ENCODE peak calls at places on chromosomes 13 and 19, in six cellular contexts. Y is Caco-2, N is endodermal cell, Z is colonic mucosa, D is heart left ventricle, O is body of pancreas. L is an unnamed sample.

GRCh38 chr13:99686944-99687382 is 185.7 kb downstream of the TM9SF2 start:
- DNase-seq in O (no peak), Z (peak), N (peak), Y (peak), D (no peak), L (no peak)

GRCh38 chr13:28531195-28531955 is 36.4 kb upstream of the FLT1 start:
- DNase-seq in Y (peak), N (peak), D (peak), O (peak), Z (peak), L (no peak)

GRCh38 chr19:57708641-57709354 is at the start of gene ZNF154:
- DNase-seq in Z (peak), O (peak), Y (no peak), D (peak), N (peak), L (no peak)

GRCh38 chr13:29859971-29860370 is 9.6 kb upstream of the UBL3 start:
- DNase-seq in Z (no peak), O (no peak), D (no peak), N (no peak), Y (no peak), L (peak)

GRCh38 chr19:55486971-55487883 is 1.0 kb upstream of the SSC5D start:
- DNase-seq in O (no peak), Z (peak), N (peak), D (peak), Y (no peak), L (peak)

GRCh38 chr19:1568320-1569019 is at the start of gene MEX3D:
- DNase-seq in Y (peak), Z (peak), N (peak), D (peak), O (peak), L (peak)

GRCh38 chr19:30087381-30088138 is 145.5 kb downstream of the URI1 start:
- DNase-seq in N (no peak), Z (no peak), O (no peak), Y (no peak), D (no peak), L (no peak)

GRCh38 chr19:32201661-32202060 is 143.7 kb upstream of the ZNF507 start:
- DNase-seq in O (no peak), Z (no peak), N (no peak), D (no peak), Y (no peak), L (no peak)

GRCh38 chr19:54905411-54905810 is 537 bp upstream of the NCR1 start:
- DNase-seq in Z (no peak), N (no peak), D (no peak), O (no peak), Y (no peak), L (no peak)

GRCh38 chr19:55172741-55173140 is 6.3 kb upstream of the DNAAF3 start:
- DNase-seq in Y (no peak), D (no peak), O (no peak), N (peak), Z (no peak), L (no peak)

GRCh38 chr13:51330741-51331140 is 8.8 kb upstream of the SERPINE3 start:
- DNase-seq in O (no peak), N (no peak), D (no peak), Z (no peak), Y (no peak), L (peak)

GRCh38 chr19:33868821-33869412 is 72.2 kb downstream of the KCTD15 start:
- DNase-seq in D (peak), N (peak), O (peak), Y (peak), Z (no peak), L (no peak)

GRCh38 chr19:51256053-51256682 is 5.3 kb downstream of the SIGLECL1 start:
- DNase-seq in Y (no peak), O (no peak), N (peak), D (no peak), Z (no peak), L (no peak)

GRCh38 chr13:109691689-109692088 is 94.7 kb downstream of the IRS2 start:
- DNase-seq in Y (no peak), Z (no peak), N (no peak), D (no peak), O (no peak), L (no peak)

GRCh38 chr13:60152114-60152513 is 11.6 kb downstream of the DIAPH3 start:
- DNase-seq in N (no peak), D (no peak), O (no peak), Y (no peak), Z (no peak), L (no peak)

GRCh38 chr13:26423634-26424033 is 133.8 kb upstream of the WASF3 start:
- DNase-seq in Z (no peak), N (no peak), O (peak), Y (no peak), D (peak), L (no peak)

GRCh38 chr19:29645911-29646310 is 19.4 kb upstream of the PLEKHF1 start:
- DNase-seq in N (no peak), Y (no peak), O (peak), D (peak), Z (no peak), L (peak)

GRCh38 chr19:6963937-6964336 is 57.3 kb downstream of the MBD3L2B start:
- DNase-seq in O (peak), N (peak), Y (no peak), Z (no peak), D (no peak), L (peak)

GRCh38 chr13:60431108-60431700 is 34.2 kb downstream of the TDRD3 start:
- DNase-seq in Z (no peak), O (no peak), D (no peak), Y (peak), N (no peak), L (peak)

GRCh38 chr13:61709258-61709657 is 293.6 kb upstream of the PCDH20 start:
- DNase-seq in D (no peak), O (no peak), Y (no peak), N (no peak), Z (no peak), L (no peak)

GRCh38 chr19:38264486-38265212 is at the start of gene SPINT2:
- DNase-seq in Z (no peak), O (peak), N (peak), Y (no peak), D (no peak), L (no peak)

GRCh38 chr19:17718988-17719711 is at the start of gene MAP1S:
- DNase-seq in Y (peak), N (peak), O (peak), Z (peak), D (peak), L (peak)

DNA sequence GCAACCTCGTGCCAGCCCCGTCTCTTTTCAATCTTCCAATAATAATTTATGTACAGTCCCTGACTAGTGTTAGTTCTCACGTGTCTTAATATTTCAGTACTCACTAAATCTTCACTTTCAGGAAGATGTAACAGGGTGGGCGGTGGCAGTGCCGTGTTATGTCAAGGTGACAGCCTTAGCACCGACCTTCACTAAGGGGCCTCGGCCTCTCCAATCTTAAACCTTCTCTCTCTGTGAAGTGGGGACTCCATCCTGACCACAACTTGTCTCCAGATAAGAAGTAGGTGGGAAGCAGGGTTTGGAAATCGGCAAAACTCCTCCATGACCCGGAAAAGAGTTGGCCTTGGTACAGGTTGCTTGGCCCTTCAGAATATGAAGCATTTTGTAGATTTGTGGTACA is 1.8 kb downstream of the RPS19 start:
- DNase-seq in O (no peak), D (no peak), N (no peak), Z (no peak), Y (no peak), L (no peak)
- H3K4me3 ChIP-seq in O (no peak), D (no peak), N (peak), Z (peak), Y (no peak), L (peak)

GRCh38 chr13:112904436-112904960 is 64.5 kb upstream of the MCF2L start:
- DNase-seq in Y (no peak), N (peak), Z (no peak), O (no peak), D (no peak), L (no peak)
- H3K4me3 ChIP-seq in Y (no peak), N (no peak), Z (no peak), O (no peak), D (no peak), L (no peak)

GRCh38 chr13:67134322-67135129 is 95.6 kb downstream of the PCDH9 start:
- DNase-seq in Y (no peak), N (no peak), O (no peak), Z (no peak), D (no peak), L (no peak)
- H3K4me3 ChIP-seq in Y (no peak), N (no peak), O (no peak), Z (no peak), D (peak), L (no peak)

DNA sequence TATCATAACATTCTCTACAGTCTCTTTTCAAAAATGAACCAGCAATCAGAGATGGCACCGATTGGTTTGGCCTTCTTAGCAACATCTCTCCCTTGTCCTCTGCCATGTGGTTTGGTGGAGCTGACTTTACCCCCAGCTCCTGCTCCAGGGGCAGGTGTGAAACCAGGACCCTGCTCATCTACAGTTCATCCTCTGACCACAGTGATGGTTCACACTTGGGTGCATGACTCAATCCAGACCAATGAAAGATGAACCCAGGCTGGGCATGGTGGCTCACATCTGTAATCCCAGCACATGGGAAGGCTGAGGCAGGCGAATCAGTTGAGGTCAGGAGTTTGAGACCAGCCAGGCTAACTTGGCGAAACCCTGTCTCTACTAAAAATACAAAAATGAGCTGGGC is 33.6 kb upstream of the FFAR2 start:
- DNase-seq in D (no peak), Z (no peak), O (no peak), N (no peak), Y (no peak), L (no peak)
- H3K4me3 ChIP-seq in D (no peak), Z (no peak), O (no peak), N (no peak), Y (no peak), L (no peak)

GRCh38 chr19:2783781-2784145 is 690 bp upstream of the SGTA start:
- DNase-seq in Y (no peak), O (no peak), Z (no peak), N (no peak), D (no peak), L (no peak)
- H3K4me3 ChIP-seq in Y (peak), O (no peak), Z (peak), N (peak), D (peak), L (peak)

GRCh38 chr13:24606486-24607170 is 73.6 kb upstream of the ATP12A start:
- DNase-seq in D (no peak), O (no peak), N (no peak), Y (no peak), Z (no peak), L (no peak)
- H3K4me3 ChIP-seq in D (no peak), O (no peak), N (no peak), Y (no peak), Z (no peak), L (no peak)

GRCh38 chr19:45764487-45764886 is 4.6 kb downstream of the SIX5 start:
- DNase-seq in D (no peak), Z (no peak), N (peak), Y (no peak), O (no peak), L (no peak)
- H3K4me3 ChIP-seq in D (peak), Z (no peak), N (no peak), Y (no peak), O (no peak), L (no peak)

GRCh38 chr19:23799321-23799720 is 40.6 kb upstream of the ZNF681 start:
- DNase-seq in D (no peak), O (peak), N (no peak), Y (no peak), Z (no peak), L (no peak)
- H3K4me3 ChIP-seq in D (no peak), O (no peak), N (no peak), Y (no peak), Z (no peak), L (no peak)

GRCh38 chr19:35703343-35703742 is 1.0 kb upstream of the ZBTB32 start:
- DNase-seq in Y (no peak), O (peak), D (no peak), Z (no peak), N (peak), L (no peak)
- H3K4me3 ChIP-seq in Y (no peak), O (no peak), D (no peak), Z (peak), N (no peak), L (no peak)

DNA sequence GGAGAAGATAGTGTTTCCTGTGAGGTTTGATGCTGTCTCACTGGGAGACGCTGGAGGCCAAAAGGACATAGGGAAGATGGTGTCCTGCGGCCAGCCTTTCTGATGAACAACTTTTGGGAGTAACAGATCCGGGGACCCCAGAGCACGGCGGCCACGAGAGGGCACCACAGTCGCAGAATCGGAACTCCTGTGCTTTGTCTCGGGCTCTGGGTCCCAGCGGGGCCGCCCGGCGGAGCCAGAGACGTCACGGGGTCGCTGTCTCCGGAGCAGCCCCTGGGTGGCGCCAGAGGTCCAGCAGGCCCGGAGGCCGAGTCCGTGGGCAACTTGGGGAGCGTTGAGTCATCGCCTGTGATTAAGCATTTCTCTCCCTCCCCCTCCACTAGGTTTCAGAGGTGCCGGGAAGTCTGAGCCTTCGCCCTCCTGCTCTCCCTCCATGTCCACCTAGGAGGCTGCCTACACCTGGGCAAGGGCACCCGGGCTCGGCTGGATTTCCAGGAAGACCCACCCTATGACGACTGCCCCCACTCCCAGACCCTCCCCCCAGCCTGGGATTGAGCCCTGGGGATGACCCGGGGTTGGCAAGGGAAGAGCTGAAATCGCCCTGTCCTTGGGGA is 3.2 kb downstream of the NANOS3 start:
- DNase-seq in N (peak), Y (peak), D (peak), Z (peak), O (peak), L (peak)
- H3K4me3 ChIP-seq in N (no peak), Y (peak), D (peak), Z (no peak), O (no peak), L (no peak)

L was measured in HL-60.